ENCODE peak calls at places on chromosomes 6 and 20, in four cellular contexts. One of them, this sample, is unnamed.
A peak's percentile ranks its signal among the peaks of the same experiment; 100 is the strongest.

GRCh38 chr20:53163486-53163885 is 191.3 kb downstream of the TSHZ2 start:
- DNase-seq in Caco-2: no peak
- DNase-seq in CD8-positive, alpha-beta T cell: no peak
- DNase-seq in mammary epithelial cell: peak; percentile 76
- DNase-seq in this sample: no peak

GRCh38 chr6:40874495-40874894 is 164.5 kb downstream of the UNC5CL start:
- DNase-seq in Caco-2: peak; percentile 8
- DNase-seq in CD8-positive, alpha-beta T cell: no peak
- DNase-seq in mammary epithelial cell: no peak
- DNase-seq in this sample: no peak

GRCh38 chr6:44006123-44006871 is 121.0 kb downstream of the MRPL14 start:
- DNase-seq in mammary epithelial cell: no peak
- DNase-seq in CD8-positive, alpha-beta T cell: no peak
- DNase-seq in Caco-2: no peak
- DNase-seq in this sample: no peak

GRCh38 chr20:57598060-57598459 is 22.2 kb downstream of the ZBP1 start:
- DNase-seq in mammary epithelial cell: no peak
- DNase-seq in CD8-positive, alpha-beta T cell: no peak
- DNase-seq in Caco-2: no peak
- DNase-seq in this sample: no peak

GRCh38 chr6:12233693-12234551 is 56.2 kb upstream of the EDN1 start:
- DNase-seq in Caco-2: peak; percentile 61
- DNase-seq in mammary epithelial cell: peak; percentile 82
- DNase-seq in CD8-positive, alpha-beta T cell: no peak
- DNase-seq in this sample: peak; percentile 77

GRCh38 chr20:60203451-60203850 is 245.2 kb downstream of the CDH26 start:
- DNase-seq in mammary epithelial cell: peak; percentile 67
- DNase-seq in CD8-positive, alpha-beta T cell: no peak
- DNase-seq in Caco-2: no peak
- DNase-seq in this sample: no peak

GRCh38 chr6:105569706-105570105 is 166.8 kb upstream of the PREP start:
- DNase-seq in mammary epithelial cell: no peak
- DNase-seq in CD8-positive, alpha-beta T cell: no peak
- DNase-seq in Caco-2: peak; percentile 72
- DNase-seq in this sample: peak; percentile 37

GRCh38 chr6:89610149-89610642 is 28.4 kb downstream of the LYRM2 start:
- DNase-seq in Caco-2: peak; percentile 77
- DNase-seq in mammary epithelial cell: peak; percentile 21
- DNase-seq in CD8-positive, alpha-beta T cell: peak; percentile 71
- DNase-seq in this sample: peak; percentile 72

GRCh38 chr6:127302728-127303675 is 36.3 kb downstream of the RNF146 start:
- DNase-seq in mammary epithelial cell: peak; percentile 33
- DNase-seq in Caco-2: peak; percentile 34
- DNase-seq in CD8-positive, alpha-beta T cell: no peak
- DNase-seq in this sample: peak; percentile 46

GRCh38 chr20:24109008-24109407 is 120.4 kb upstream of the GGTLC1 start:
- DNase-seq in CD8-positive, alpha-beta T cell: no peak
- DNase-seq in Caco-2: no peak
- DNase-seq in mammary epithelial cell: no peak
- DNase-seq in this sample: no peak

GRCh38 chr6:126054258-126054702 is 67.9 kb downstream of the TRMT11 start:
- DNase-seq in Caco-2: no peak
- DNase-seq in CD8-positive, alpha-beta T cell: no peak
- DNase-seq in mammary epithelial cell: no peak
- DNase-seq in this sample: peak; percentile 20

GRCh38 chr20:23111307-23111943 is 25.3 kb upstream of the CD93 start:
- DNase-seq in mammary epithelial cell: no peak
- DNase-seq in Caco-2: no peak
- DNase-seq in CD8-positive, alpha-beta T cell: no peak
- DNase-seq in this sample: no peak

GRCh38 chr20:44896583-44896982 is 11.1 kb downstream of the YWHAB start:
- DNase-seq in CD8-positive, alpha-beta T cell: no peak
- DNase-seq in mammary epithelial cell: no peak
- DNase-seq in Caco-2: no peak
- DNase-seq in this sample: no peak

GRCh38 chr20:5652626-5653573 is 97.3 kb upstream of the SHLD1 start:
- DNase-seq in Caco-2: no peak
- DNase-seq in mammary epithelial cell: peak; percentile 67
- DNase-seq in CD8-positive, alpha-beta T cell: no peak
- DNase-seq in this sample: no peak

GRCh38 chr6:123681957-123682462 is 45.3 kb upstream of the TRDN start:
- DNase-seq in mammary epithelial cell: no peak
- DNase-seq in Caco-2: no peak
- DNase-seq in CD8-positive, alpha-beta T cell: no peak
- DNase-seq in this sample: no peak

GRCh38 chr6:29976588-29977424 is 34.5 kb downstream of the HLA-A start:
- DNase-seq in Caco-2: peak; percentile 79
- DNase-seq in mammary epithelial cell: peak; percentile 70
- DNase-seq in CD8-positive, alpha-beta T cell: peak; percentile 40
- DNase-seq in this sample: peak; percentile 87

GRCh38 chr20:4811661-4812181 is 90.0 kb downstream of the PRND start:
- DNase-seq in Caco-2: no peak
- DNase-seq in CD8-positive, alpha-beta T cell: peak; percentile 66
- DNase-seq in mammary epithelial cell: no peak
- DNase-seq in this sample: no peak

GRCh38 chr6:106547961-106548453 is 81.3 kb downstream of the RTN4IP1 start:
- DNase-seq in CD8-positive, alpha-beta T cell: peak; percentile 18
- DNase-seq in mammary epithelial cell: peak; percentile 94
- DNase-seq in Caco-2: peak; percentile 69
- DNase-seq in this sample: peak; percentile 61

GRCh38 chr20:20824924-20825584 is 112.6 kb upstream of the RALGAPA2 start:
- DNase-seq in Caco-2: peak; percentile 67
- DNase-seq in mammary epithelial cell: no peak
- DNase-seq in CD8-positive, alpha-beta T cell: peak; percentile 31
- DNase-seq in this sample: peak; percentile 77

GRCh38 chr6:75611702-75612375 is 10.2 kb downstream of the SENP6 start:
- DNase-seq in Caco-2: no peak
- DNase-seq in CD8-positive, alpha-beta T cell: no peak
- DNase-seq in mammary epithelial cell: peak; percentile 4
- DNase-seq in this sample: no peak

GRCh38 chr20:12838261-12838866 is 170.4 kb upstream of the SPTLC3 start:
- DNase-seq in CD8-positive, alpha-beta T cell: no peak
- DNase-seq in Caco-2: no peak
- DNase-seq in mammary epithelial cell: no peak
- DNase-seq in this sample: no peak

DNA sequence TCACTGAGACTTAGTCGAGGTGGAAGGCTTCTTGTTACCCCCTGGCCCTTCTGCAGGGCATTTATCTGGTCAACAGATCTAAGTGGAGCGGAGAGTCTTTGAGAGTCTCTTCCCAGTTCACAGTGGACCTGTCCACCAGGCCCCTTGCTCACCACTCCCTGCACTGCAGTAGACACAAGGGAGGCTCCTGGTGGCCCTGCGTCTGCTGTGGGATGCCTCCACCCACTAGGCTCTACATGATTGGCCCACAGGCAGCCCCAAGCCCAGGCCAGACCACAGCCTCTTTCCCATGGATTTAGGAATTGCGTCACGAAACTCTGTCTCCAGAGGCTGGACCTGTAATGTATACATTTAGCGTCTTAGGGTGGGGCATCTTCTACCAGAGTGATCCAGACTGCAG is 28.4 kb downstream of the TBC1D7 start:
- DNase-seq in Caco-2: no peak
- DNase-seq in CD8-positive, alpha-beta T cell: no peak
- DNase-seq in mammary epithelial cell: no peak
- DNase-seq in this sample: no peak
- H3K4me3 ChIP-seq in Caco-2: no peak overlapping the region
- H3K4me3 ChIP-seq in CD8-positive, alpha-beta T cell: no peak overlapping the region
- H3K4me3 ChIP-seq in mammary epithelial cell: no peak overlapping the region
- H3K4me3 ChIP-seq in this sample: no peak overlapping the region

GRCh38 chr20:58655328-58656094 is 4.4 kb downstream of the STX16 start:
- DNase-seq in CD8-positive, alpha-beta T cell: no peak
- DNase-seq in mammary epithelial cell: no peak
- DNase-seq in Caco-2: no peak
- DNase-seq in this sample: no peak
- H3K4me3 ChIP-seq in CD8-positive, alpha-beta T cell: peak overlapping the region; percentile 7
- H3K4me3 ChIP-seq in mammary epithelial cell: peak overlapping the region; percentile 6
- H3K4me3 ChIP-seq in Caco-2: no peak overlapping the region
- H3K4me3 ChIP-seq in this sample: no peak overlapping the region

DNA sequence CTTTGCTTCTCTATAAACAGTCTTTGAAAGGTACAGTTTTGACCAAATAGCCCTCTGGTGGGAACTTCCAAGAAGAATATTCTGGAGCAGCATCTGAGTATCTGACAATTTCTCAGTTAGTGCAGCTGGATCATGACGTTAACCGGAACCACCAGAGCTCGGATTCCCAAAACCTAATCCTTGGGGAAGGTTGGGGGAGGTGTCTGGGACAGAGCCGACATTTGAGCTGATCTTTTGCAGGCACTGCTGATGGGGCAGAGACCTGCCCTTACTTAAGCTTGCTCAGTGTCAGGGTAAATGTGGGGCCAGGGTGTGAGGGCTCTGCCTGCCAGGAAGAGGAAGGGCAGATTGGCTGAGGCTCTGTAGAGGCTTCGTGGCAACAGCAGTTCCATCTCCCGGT is 416.6 kb downstream of the DHX35 start:
- DNase-seq in CD8-positive, alpha-beta T cell: no peak
- DNase-seq in mammary epithelial cell: no peak
- DNase-seq in Caco-2: no peak
- DNase-seq in this sample: no peak
- H3K4me3 ChIP-seq in CD8-positive, alpha-beta T cell: no peak overlapping the region
- H3K4me3 ChIP-seq in mammary epithelial cell: no peak overlapping the region
- H3K4me3 ChIP-seq in Caco-2: no peak overlapping the region
- H3K4me3 ChIP-seq in this sample: no peak overlapping the region

GRCh38 chr6:122399348-122400120 is at the start of gene HSF2:
- DNase-seq in Caco-2: peak; percentile 95
- DNase-seq in mammary epithelial cell: peak; percentile 98
- DNase-seq in CD8-positive, alpha-beta T cell: peak; percentile 87
- DNase-seq in this sample: peak; percentile 98

GRCh38 chr6:122401104-122401503 is 1.7 kb downstream of the HSF2 start:
- DNase-seq in mammary epithelial cell: no peak
- DNase-seq in Caco-2: no peak
- DNase-seq in CD8-positive, alpha-beta T cell: no peak
- DNase-seq in this sample: no peak

GRCh38 chr6:122400121-122400450 is 634 bp downstream of the HSF2 start:
- DNase-seq in mammary epithelial cell: no peak
- DNase-seq in Caco-2: no peak
- DNase-seq in CD8-positive, alpha-beta T cell: no peak
- DNase-seq in this sample: no peak

GRCh38 chr6:122399055-122399347 is 451 bp upstream of the HSF2 start:
- DNase-seq in CD8-positive, alpha-beta T cell: no peak
- DNase-seq in mammary epithelial cell: no peak
- DNase-seq in Caco-2: no peak
- DNase-seq in this sample: no peak

GRCh38 chr6:122400467-122401089 is 1.1 kb downstream of the HSF2 start:
- DNase-seq in CD8-positive, alpha-beta T cell: no peak
- DNase-seq in mammary epithelial cell: peak; percentile 2
- DNase-seq in Caco-2: no peak
- DNase-seq in this sample: no peak
- H3K4me3 ChIP-seq in CD8-positive, alpha-beta T cell: peak overlapping the region; percentile 96
- H3K4me3 ChIP-seq in mammary epithelial cell: peak overlapping the region; percentile 93
- H3K4me3 ChIP-seq in Caco-2: peak overlapping the region; percentile 84
- H3K4me3 ChIP-seq in this sample: peak overlapping the region; percentile 83

DNA sequence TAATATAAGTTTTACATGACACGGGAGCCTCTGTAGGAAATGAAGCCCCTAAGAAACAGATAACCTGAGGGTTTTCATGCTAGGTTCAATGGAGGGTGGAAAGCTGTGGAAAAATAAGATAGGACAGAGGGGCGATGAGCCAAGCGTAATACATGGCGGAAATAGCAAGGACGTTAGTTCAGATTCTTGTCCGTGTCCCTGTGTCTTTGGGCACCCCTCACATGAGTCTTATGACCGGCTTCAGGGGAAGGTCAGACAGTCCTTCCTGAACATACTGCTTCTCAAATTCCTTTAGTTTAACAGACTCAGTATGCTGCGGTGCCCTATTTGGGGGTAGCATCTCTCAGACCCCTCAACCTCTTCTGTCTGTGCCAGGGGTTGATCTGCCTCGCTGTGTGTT is 20.8 kb downstream of the EFCAB8 start:
- DNase-seq in CD8-positive, alpha-beta T cell: no peak
- DNase-seq in Caco-2: no peak
- DNase-seq in mammary epithelial cell: no peak
- DNase-seq in this sample: no peak
- H3K4me3 ChIP-seq in CD8-positive, alpha-beta T cell: no peak overlapping the region
- H3K4me3 ChIP-seq in Caco-2: no peak overlapping the region
- H3K4me3 ChIP-seq in mammary epithelial cell: no peak overlapping the region
- H3K4me3 ChIP-seq in this sample: no peak overlapping the region

This sample was measured in hepatocyte.